ENCODE peak calls at places on chromosomes 2 and 18, in eight cellular contexts. R, M, T, Q, C, K, O and P are unnamed samples.

GRCh38 chr2:177882501-177882900 is 190.1 kb downstream of the PDE11A start:
- DNase-seq in T (no peak), K (no peak), Q (no peak), M (no peak), R (no peak), C (no peak), O (no peak), P (no peak)

GRCh38 chr2:16506366-16506765 is 159.3 kb downstream of the CYRIA start:
- DNase-seq in O (no peak), K (peak), R (no peak), M (no peak), C (no peak), T (no peak), Q (no peak), P (no peak)

GRCh38 chr2:8455236-8456148 is 226.4 kb upstream of the ID2 start:
- DNase-seq in O (no peak), M (no peak), C (no peak), Q (no peak), R (no peak), K (no peak), T (no peak), P (no peak)

GRCh38 chr2:225008935-225009334 is 33.3 kb downstream of the DOCK10 start:
- DNase-seq in K (peak), C (no peak), M (no peak), Q (no peak), R (no peak), O (no peak), T (no peak), P (no peak)

GRCh38 chr2:222024934-222025890 is 273.6 kb downstream of the PAX3 start:
- DNase-seq in K (peak), T (no peak), C (no peak), Q (peak), R (peak), O (no peak), M (no peak), P (no peak)

GRCh38 chr18:46624127-46624526 is 32.9 kb downstream of the LOXHD1 start:
- DNase-seq in K (no peak), Q (no peak), T (no peak), C (no peak), R (no peak), M (no peak), O (no peak), P (no peak)

GRCh38 chr2:180761224-180761623 is 219.2 kb upstream of the UBE2E3 start:
- DNase-seq in Q (peak), O (peak), K (no peak), R (no peak), C (no peak), T (no peak), M (no peak), P (no peak)

GRCh38 chr2:219570924-219571310 is 422 bp downstream of the OBSL1 start:
- DNase-seq in Q (no peak), R (no peak), T (no peak), C (no peak), O (no peak), K (peak), M (no peak), P (no peak)

GRCh38 chr2:173983414-173983871 is 18.3 kb upstream of the SP3 start:
- DNase-seq in T (no peak), K (no peak), M (no peak), O (no peak), R (no peak), Q (no peak), C (no peak), P (no peak)

GRCh38 chr2:101732199-101732598 is 34.7 kb downstream of the MAP4K4 start:
- DNase-seq in T (no peak), O (no peak), Q (no peak), M (no peak), C (no peak), K (no peak), R (no peak), P (no peak)

GRCh38 chr2:98478088-98478551 is 33.5 kb downstream of the INPP4A start:
- DNase-seq in T (no peak), M (no peak), R (no peak), O (no peak), C (no peak), K (no peak), Q (no peak), P (no peak)